ENCODE peak calls at places on chromosomes 3 and 15, in seven cellular contexts. D is B cell; F is LHCN-M2; B is fibroblast of the aortic adventitia; J is nephron progenitor cell; Z is activated CD4-positive, alpha-beta T cell treated with anti-CD3 and anti-CD28 coated beads, Interleukin-2, amount 50 U/mL, for 24 hours; S is GM13977. C is an unnamed sample.

GRCh38 chr15:75350601-75351331 is 3.9 kb downstream of the NEIL1 start:
- DNase-seq in D (no peak), F (no peak), B (peak; percentile 43), Z (no peak), J (no peak), S (no peak), C (no peak)

GRCh38 chr15:90471769-90472168 is 58.0 kb upstream of the CRTC3 start:
- DNase-seq in F (no peak), D (no peak), B (no peak), J (no peak), S (no peak), Z (no peak), C (no peak)

GRCh38 chr3:15326037-15326436 is 6.3 kb downstream of the SH3BP5 start:
- DNase-seq in F (no peak), B (no peak), Z (no peak), S (no peak), J (no peak), D (no peak), C (no peak)

GRCh38 chr15:88863412-88863811 is 31.9 kb downstream of the HAPLN3 start:
- DNase-seq in Z (no peak), J (no peak), B (no peak), F (no peak), S (no peak), D (no peak), C (no peak)

GRCh38 chr3:127476936-127477335 is 113.6 kb downstream of the TPRA1 start:
- DNase-seq in F (no peak), S (no peak), J (no peak), B (no peak), Z (no peak), D (no peak), C (no peak)

GRCh38 chr3:113783463-113783862 is 36.6 kb downstream of the ATP6V1A start:
- DNase-seq in B (peak; percentile 97), Z (no peak), S (peak; percentile 61), D (no peak), F (peak; percentile 92), J (no peak), C (peak; percentile 92)

GRCh38 chr3:128872282-128872681 is 7.1 kb upstream of the ACAD9 start:
- DNase-seq in D (no peak), S (no peak), Z (no peak), F (no peak), J (no peak), B (no peak), C (no peak)

GRCh38 chr3:80232760-80233159 is 465.0 kb upstream of the ROBO1 start:
- DNase-seq in S (no peak), J (no peak), B (peak; percentile 82), F (peak; percentile 91), D (no peak), Z (no peak), C (peak; percentile 97)

GRCh38 chr15:34099914-34100313 is 1.7 kb downstream of the EMC7 start:
- DNase-seq in S (no peak), D (no peak), J (no peak), F (no peak), Z (no peak), B (no peak), C (no peak)

GRCh38 chr3:116444819-116445290 is 432 bp downstream of the LSAMP start:
- DNase-seq in S (no peak), F (no peak), Z (no peak), D (no peak), B (peak; percentile 22), J (peak; percentile 42), C (no peak)

GRCh38 chr3:182795383-182795782 is 2.1 kb downstream of the ATP11B start:
- DNase-seq in S (peak; percentile 45), F (no peak), Z (no peak), D (peak; percentile 59), B (no peak), J (no peak), C (no peak)

GRCh38 chr3:128256131-128256530 is 102.8 kb downstream of the EEFSEC start:
- DNase-seq in S (no peak), B (no peak), D (no peak), F (no peak), Z (no peak), J (no peak), C (no peak)

GRCh38 chr3:57544181-57545125 is at the start of gene DNAH12:
- DNase-seq in S (no peak), B (peak; percentile 6), F (peak; percentile 20), Z (no peak), J (peak; percentile 91), D (no peak), C (no peak)

GRCh38 chr3:115100172-115100571 is 46.9 kb downstream of the ZBTB20 start:
- DNase-seq in J (no peak), F (peak; percentile 76), Z (no peak), D (peak; percentile 39), B (peak; percentile 78), S (no peak), C (peak; percentile 29)